ENCODE peak calls at places on chromosomes 5 and 9, in nine cellular contexts. E is AG08395; U is GF-D8; N is activated CD4-positive, alpha-beta T cell treated with anti-CD3 and anti-CD28 coated beads, Interleukin-2, amount 10 ng/mL, durations not matched to agents 7 days and 5 days; M is stimulated activated CD4-positive, alpha-beta T cell treated with anti-CD3 and anti-CD28 coated beads, Interleukin-2, amount 100 ng/mL, for 48 hours; O is RWPE2; J is brain pericyte; G is right atrium auricular region; S is HT-29. F is an unnamed sample.

GRCh38 chr5:71778678-71779276 is 59.7 kb downstream of the CARTPT start:
- DNase-seq in E (peak), J (no peak), N (no peak), S (peak), G (no peak), U (no peak), M (no peak), O (no peak), F (peak)

GRCh38 chr9:94925751-94926456 is 199.4 kb downstream of the AOPEP start:
- DNase-seq in M (no peak), U (no peak), E (no peak), N (no peak), S (peak), O (no peak), G (no peak), J (no peak), F (no peak)

GRCh38 chr9:131013771-131014676 is 5.0 kb downstream of the LAMC3 start:
- DNase-seq in S (no peak), M (no peak), O (no peak), J (no peak), U (no peak), G (no peak), N (no peak), E (no peak), F (no peak)

GRCh38 chr5:64612349-64612961 is 77.8 kb upstream of the SHISAL2B start:
- DNase-seq in N (peak), E (peak), O (no peak), U (no peak), J (peak), S (peak), G (no peak), M (no peak), F (peak)

GRCh38 chr5:160324885-160325284 is 12.5 kb upstream of the CCNJL start:
- DNase-seq in S (no peak), U (no peak), E (no peak), G (no peak), O (no peak), J (no peak), M (no peak), N (no peak), F (no peak)

GRCh38 chr9:129987941-129988340 is 55.0 kb downstream of the FNBP1 start:
- DNase-seq in S (no peak), N (no peak), O (no peak), J (no peak), G (no peak), E (no peak), M (no peak), U (no peak), F (no peak)

GRCh38 chr9:137255448-137256114 is 454 bp downstream of the NELFB start:
- DNase-seq in M (no peak), N (peak), J (no peak), E (peak), S (no peak), G (no peak), O (no peak), U (no peak), F (no peak)

GRCh38 chr9:94643176-94643575 is 3.9 kb upstream of the FBP1 start:
- DNase-seq in E (no peak), J (no peak), M (no peak), O (no peak), U (no peak), N (no peak), S (no peak), G (no peak), F (no peak)

GRCh38 chr9:117411547-117411946 is 3.3 kb downstream of the ASTN2 start:
- DNase-seq in M (no peak), N (no peak), U (no peak), J (no peak), E (peak), O (no peak), G (no peak), S (peak), F (peak)

GRCh38 chr9:20312732-20313131 is 309.6 kb downstream of the MLLT3 start:
- DNase-seq in U (no peak), E (no peak), N (no peak), O (no peak), M (no peak), G (no peak), J (no peak), S (peak), F (no peak)

GRCh38 chr5:72280655-72281069 is 39.4 kb downstream of the MRPS27 start:
- DNase-seq in S (peak), E (peak), N (peak), O (no peak), J (no peak), U (no peak), G (no peak), M (no peak), F (peak)

GRCh38 chr5:163766936-163767670 is 261.7 kb downstream of the MAT2B start:
- DNase-seq in J (no peak), O (no peak), U (no peak), M (no peak), G (no peak), S (no peak), E (no peak), N (no peak), F (no peak)

GRCh38 chr5:28678899-28679298 is 1640.5 kb upstream of the CDH9 start:
- DNase-seq in G (no peak), M (no peak), U (no peak), E (no peak), J (no peak), O (no peak), S (no peak), N (no peak), F (no peak)

GRCh38 chr5:181052928-181053759 is 13.1 kb downstream of the BTNL9 start:
- DNase-seq in S (peak), J (no peak), E (no peak), U (no peak), N (no peak), M (no peak), G (peak), O (no peak), F (no peak)

GRCh38 chr9:94639045-94639995 is at the start of gene FBP1:
- DNase-seq in O (no peak), M (no peak), S (peak), N (peak), G (no peak), E (no peak), J (no peak), U (peak), F (no peak)

GRCh38 chr5:83564069-83564749 is 92.7 kb downstream of the VCAN start:
- DNase-seq in E (peak), N (no peak), J (peak), S (peak), O (no peak), M (no peak), G (no peak), U (no peak), F (no peak)

GRCh38 chr9:99690573-99690972 is 131.1 kb upstream of the NR4A3 start:
- DNase-seq in G (no peak), O (no peak), S (no peak), N (no peak), E (no peak), U (no peak), J (no peak), M (no peak), F (no peak)

GRCh38 chr5:163189023-163189553 is 248.3 kb upstream of the CCNG1 start:
- DNase-seq in U (no peak), M (no peak), G (no peak), S (no peak), N (no peak), O (no peak), J (no peak), E (no peak), F (no peak)

GRCh38 chr5:54024466-54024865 is 285.9 kb downstream of the ARL15 start:
- DNase-seq in J (peak), U (no peak), G (no peak), O (no peak), N (no peak), E (peak), M (no peak), S (no peak), F (no peak)

GRCh38 chr9:4596165-4596922 is 65.8 kb upstream of the PLPP6 start:
- DNase-seq in N (peak), S (no peak), E (no peak), M (no peak), G (no peak), O (no peak), U (no peak), J (no peak), F (no peak)

GRCh38 chr5:140239939-140240700 is 62.8 kb downstream of the PFDN1 start:
- DNase-seq in M (peak), S (peak), J (no peak), U (no peak), E (peak), N (peak), G (no peak), O (no peak), F (peak)

GRCh38 chr9:134597957-134598883 is 43.4 kb upstream of the COL5A1 start:
- DNase-seq in U (no peak), N (no peak), S (no peak), J (no peak), O (no peak), M (no peak), E (no peak), G (peak), F (no peak)

GRCh38 chr5:136228358-136228757 is 35.4 kb upstream of the SMIM32 start:
- DNase-seq in M (no peak), N (no peak), J (no peak), S (no peak), G (no peak), U (no peak), E (no peak), O (no peak), F (no peak)

GRCh38 chr9:114434878-114435311 is 47.1 kb upstream of the AKNA start:
- DNase-seq in M (no peak), J (no peak), N (no peak), S (peak), O (no peak), E (peak), G (no peak), U (no peak), F (peak)

GRCh38 chr5:579211-579610 is 32.9 kb upstream of the CEP72 start:
- DNase-seq in J (no peak), O (no peak), M (no peak), E (no peak), G (no peak), U (no peak), N (no peak), S (no peak), F (no peak)

GRCh38 chr5:78803386-78803785 is 154.8 kb upstream of the LHFPL2 start:
- DNase-seq in J (peak), S (no peak), E (peak), M (no peak), N (no peak), O (no peak), G (peak), U (no peak), F (no peak)

GRCh38 chr5:96823900-96824351 is 16.2 kb upstream of the ERAP1 start:
- DNase-seq in G (no peak), O (peak), J (no peak), E (peak), S (peak), M (no peak), N (no peak), U (no peak), F (no peak)

GRCh38 chr5:138180183-138180782 is 1.4 kb downstream of the KIF20A start:
- DNase-seq in N (peak), U (peak), J (peak), G (no peak), M (no peak), E (peak), O (no peak), S (peak), F (peak)

GRCh38 chr9:73437758-73438157 is 286.1 kb downstream of the ANXA1 start:
- DNase-seq in N (no peak), O (no peak), S (no peak), U (no peak), E (no peak), G (no peak), M (no peak), J (no peak), F (no peak)

GRCh38 chr9:125797857-125798399 is 50.8 kb downstream of the PBX3 start:
- DNase-seq in U (no peak), J (no peak), N (no peak), O (no peak), S (no peak), M (no peak), E (no peak), G (no peak), F (no peak)

GRCh38 chr9:36543916-36544315 is 28.8 kb upstream of the MELK start:
- DNase-seq in O (no peak), J (no peak), G (no peak), M (no peak), E (peak), U (no peak), S (no peak), N (no peak), F (no peak)

GRCh38 chr9:132994410-132995120 is 16.1 kb downstream of the GFI1B start:
- DNase-seq in M (no peak), O (no peak), J (no peak), G (no peak), N (no peak), E (no peak), U (peak), S (peak), F (peak)

GRCh38 chr9:11931109-11931508 is 762.1 kb upstream of the TYRP1 start:
- DNase-seq in M (no peak), U (no peak), G (no peak), E (no peak), J (no peak), N (no peak), O (no peak), S (no peak), F (no peak)

GRCh38 chr9:79686381-79687130 is 114.8 kb downstream of the TLE4 start:
- DNase-seq in N (no peak), G (no peak), E (peak), S (no peak), U (no peak), M (no peak), J (peak), O (no peak), F (no peak)

GRCh38 chr9:127953768-127954505 is 16.3 kb upstream of the DPM2 start:
- DNase-seq in U (no peak), E (no peak), G (no peak), J (no peak), S (peak), N (peak), O (no peak), M (no peak), F (no peak)

GRCh38 chr9:73093740-73094379 is 57.8 kb upstream of the ANXA1 start:
- DNase-seq in N (no peak), J (no peak), M (no peak), S (no peak), E (peak), G (no peak), O (no peak), U (no peak), F (no peak)

GRCh38 chr9:37333288-37333687 is 89.2 kb upstream of the GRHPR start:
- DNase-seq in S (no peak), J (no peak), M (no peak), E (no peak), O (no peak), N (no peak), G (no peak), U (no peak), F (no peak)

GRCh38 chr5:111585291-111585690 is 73.0 kb upstream of the STARD4 start:
- DNase-seq in E (no peak), N (no peak), S (no peak), M (no peak), G (no peak), J (no peak), O (no peak), U (no peak), F (no peak)

F was measured in HAP-1.